ENCODE peak calls at places on chromosomes 2 and 18, in six cellular contexts. One of them, this sample, is unnamed.

GRCh38 chr2:164840458-164840929 is 1.1 kb downstream of the COBLL1 start:
- DNase-seq in sigmoid colon: peak; percentile 74
- DNase-seq in GM12892: no peak
- DNase-seq in GM12878: no peak
- DNase-seq in upper lobe of left lung: peak; percentile 77
- DNase-seq in HCT116: no peak
- DNase-seq in this sample: no peak

GRCh38 chr18:26091047-26091630 is 726 bp upstream of the SS18 start:
- DNase-seq in sigmoid colon: peak; percentile 88
- DNase-seq in upper lobe of left lung: peak; percentile 60
- DNase-seq in GM12892: no peak
- DNase-seq in HCT116: peak; percentile 58
- DNase-seq in GM12878: peak; percentile 51
- DNase-seq in this sample: no peak

GRCh38 chr2:226995625-226996041 is 159.8 kb downstream of the RHBDD1 start:
- DNase-seq in upper lobe of left lung: no peak
- DNase-seq in HCT116: peak; percentile 99
- DNase-seq in sigmoid colon: no peak
- DNase-seq in GM12892: no peak
- DNase-seq in GM12878: no peak
- DNase-seq in this sample: peak; percentile 40

GRCh38 chr2:235545369-235546150 is 51.7 kb downstream of the AGAP1 start:
- DNase-seq in sigmoid colon: peak; percentile 46
- DNase-seq in upper lobe of left lung: no peak
- DNase-seq in HCT116: no peak
- DNase-seq in GM12892: no peak
- DNase-seq in GM12878: no peak
- DNase-seq in this sample: no peak

GRCh38 chr2:227870710-227871374 is 589 bp upstream of the DAW1 start:
- DNase-seq in GM12878: no peak
- DNase-seq in GM12892: no peak
- DNase-seq in HCT116: no peak
- DNase-seq in upper lobe of left lung: no peak
- DNase-seq in sigmoid colon: no peak
- DNase-seq in this sample: no peak

GRCh38 chr2:25098558-25099486 is 56.9 kb downstream of the EFR3B start:
- DNase-seq in sigmoid colon: peak; percentile 83
- DNase-seq in HCT116: no peak
- DNase-seq in GM12878: no peak
- DNase-seq in GM12892: no peak
- DNase-seq in upper lobe of left lung: no peak
- DNase-seq in this sample: no peak

GRCh38 chr2:121043827-121044222 is 241.2 kb downstream of the TFCP2L1 start:
- DNase-seq in upper lobe of left lung: no peak
- DNase-seq in GM12892: no peak
- DNase-seq in GM12878: no peak
- DNase-seq in HCT116: no peak
- DNase-seq in sigmoid colon: no peak
- DNase-seq in this sample: no peak

GRCh38 chr2:33775306-33775705 is 176.2 kb upstream of the FAM98A start:
- DNase-seq in HCT116: no peak
- DNase-seq in sigmoid colon: no peak
- DNase-seq in GM12892: no peak
- DNase-seq in upper lobe of left lung: no peak
- DNase-seq in GM12878: no peak
- DNase-seq in this sample: no peak

GRCh38 chr18:10114727-10115463 is 201.1 kb downstream of the VAPA start:
- DNase-seq in sigmoid colon: no peak
- DNase-seq in GM12878: no peak
- DNase-seq in HCT116: no peak
- DNase-seq in GM12892: no peak
- DNase-seq in upper lobe of left lung: no peak
- DNase-seq in this sample: no peak

GRCh38 chr2:216366777-216367465 is 5.4 kb downstream of the MARCHF4 start:
- DNase-seq in sigmoid colon: no peak
- DNase-seq in GM12892: no peak
- DNase-seq in upper lobe of left lung: no peak
- DNase-seq in HCT116: no peak
- DNase-seq in GM12878: no peak
- DNase-seq in this sample: no peak

GRCh38 chr2:145597809-145598208 is 1077.9 kb upstream of the ZEB2 start:
- DNase-seq in sigmoid colon: no peak
- DNase-seq in GM12892: no peak
- DNase-seq in GM12878: no peak
- DNase-seq in upper lobe of left lung: no peak
- DNase-seq in HCT116: no peak
- DNase-seq in this sample: no peak

GRCh38 chr2:141994066-141994465 is 136.8 kb downstream of the LRP1B start:
- DNase-seq in upper lobe of left lung: no peak
- DNase-seq in HCT116: no peak
- DNase-seq in sigmoid colon: no peak
- DNase-seq in GM12892: no peak
- DNase-seq in GM12878: no peak
- DNase-seq in this sample: no peak

GRCh38 chr2:32856891-32857290 is 89.9 kb upstream of the LTBP1 start:
- DNase-seq in GM12892: no peak
- DNase-seq in sigmoid colon: no peak
- DNase-seq in HCT116: no peak
- DNase-seq in GM12878: no peak
- DNase-seq in upper lobe of left lung: no peak
- DNase-seq in this sample: no peak

GRCh38 chr2:190409616-190410015 is 1.5 kb downstream of the MFSD6 start:
- DNase-seq in HCT116: no peak
- DNase-seq in GM12878: no peak
- DNase-seq in upper lobe of left lung: no peak
- DNase-seq in sigmoid colon: no peak
- DNase-seq in GM12892: no peak
- DNase-seq in this sample: no peak

GRCh38 chr2:78992451-78992806 is 33.1 kb upstream of the REG3G start:
- DNase-seq in GM12892: no peak
- DNase-seq in HCT116: no peak
- DNase-seq in GM12878: no peak
- DNase-seq in upper lobe of left lung: no peak
- DNase-seq in sigmoid colon: no peak
- DNase-seq in this sample: no peak

GRCh38 chr2:33496150-33496549 is 19.7 kb downstream of the RASGRP3 start:
- DNase-seq in HCT116: no peak
- DNase-seq in sigmoid colon: no peak
- DNase-seq in upper lobe of left lung: no peak
- DNase-seq in GM12878: no peak
- DNase-seq in GM12892: no peak
- DNase-seq in this sample: no peak

GRCh38 chr2:189171956-189172609 is 7.5 kb downstream of the COL5A2 start:
- DNase-seq in GM12892: no peak
- DNase-seq in GM12878: no peak
- DNase-seq in upper lobe of left lung: no peak
- DNase-seq in sigmoid colon: no peak
- DNase-seq in HCT116: no peak
- DNase-seq in this sample: no peak

GRCh38 chr2:159065313-159065712 is 96.9 kb downstream of the TANC1 start:
- DNase-seq in GM12892: no peak
- DNase-seq in sigmoid colon: no peak
- DNase-seq in GM12878: no peak
- DNase-seq in HCT116: no peak
- DNase-seq in upper lobe of left lung: no peak
- DNase-seq in this sample: no peak

GRCh38 chr2:17753803-17754663 is at the start of the genes GEN1 and SMC6:
- DNase-seq in GM12878: peak; percentile 83
- DNase-seq in GM12892: peak; percentile 79
- DNase-seq in sigmoid colon: peak; percentile 93
- DNase-seq in upper lobe of left lung: peak; percentile 87
- DNase-seq in HCT116: peak; percentile 81
- DNase-seq in this sample: peak; percentile 77

GRCh38 chr2:228092056-228092455 is 89.4 kb downstream of the SPHKAP start:
- DNase-seq in HCT116: no peak
- DNase-seq in GM12878: no peak
- DNase-seq in GM12892: no peak
- DNase-seq in upper lobe of left lung: no peak
- DNase-seq in sigmoid colon: no peak
- DNase-seq in this sample: no peak

GRCh38 chr2:238162171-238162515 is 3.4 kb downstream of the ERFE start:
- DNase-seq in sigmoid colon: no peak
- DNase-seq in HCT116: no peak
- DNase-seq in GM12878: no peak
- DNase-seq in upper lobe of left lung: no peak
- DNase-seq in GM12892: no peak
- DNase-seq in this sample: no peak

DNA sequence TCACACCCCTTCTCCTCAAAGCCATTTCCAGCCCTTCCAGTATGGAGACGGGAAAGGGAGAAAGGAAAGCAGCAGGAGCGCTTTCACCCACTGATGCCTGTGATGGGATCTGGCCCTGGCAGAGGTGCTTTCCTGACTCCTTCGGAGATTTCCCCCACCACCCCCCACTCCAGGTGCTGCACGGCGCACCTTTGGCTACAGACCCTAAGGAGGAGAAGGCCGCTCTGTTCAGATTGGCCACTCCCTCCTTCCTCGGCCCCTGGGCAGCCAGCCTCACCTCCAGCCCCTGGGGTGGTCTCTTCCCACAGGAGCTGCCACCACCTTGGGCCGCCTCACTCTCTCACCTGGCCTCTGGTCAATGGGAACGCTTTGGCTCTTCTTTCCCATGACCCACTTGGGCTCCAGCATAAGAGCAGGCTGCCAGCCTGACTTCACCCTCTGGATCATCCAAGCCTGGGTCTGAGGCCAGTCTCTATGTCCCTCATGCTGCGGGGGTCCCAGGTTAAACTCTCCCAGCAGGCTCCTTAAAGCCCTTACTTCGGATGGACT is 18.4 kb upstream of the MAL start:
- DNase-seq in upper lobe of left lung: no peak
- DNase-seq in HCT116: no peak
- DNase-seq in GM12878: no peak
- DNase-seq in GM12892: no peak
- DNase-seq in sigmoid colon: no peak
- DNase-seq in this sample: no peak
- TF ChIP-seq POLR2AphosphoS5 in upper lobe of left lung: no peak
- TF ChIP-seq POLR2AphosphoS5 in HCT116: no peak
- TF ChIP-seq POLR2AphosphoS5 in GM12878: no peak
- TF ChIP-seq POLR2AphosphoS5 in GM12892: no peak
- TF ChIP-seq POLR2AphosphoS5 in sigmoid colon: no peak
- TF ChIP-seq POLR2AphosphoS5 in this sample: no peak

GRCh38 chr2:38572167-38572566 is 30.6 kb downstream of the HNRNPLL start:
- DNase-seq in GM12878: no peak
- DNase-seq in upper lobe of left lung: peak; percentile 28
- DNase-seq in GM12892: no peak
- DNase-seq in HCT116: no peak
- DNase-seq in sigmoid colon: no peak
- DNase-seq in this sample: no peak

GRCh38 chr2:38574278-38574677 is 28.4 kb downstream of the HNRNPLL start:
- DNase-seq in upper lobe of left lung: no peak
- DNase-seq in GM12878: no peak
- DNase-seq in sigmoid colon: no peak
- DNase-seq in GM12892: no peak
- DNase-seq in HCT116: no peak
- DNase-seq in this sample: no peak

GRCh38 chr2:38571186-38571585 is 31.5 kb downstream of the HNRNPLL start:
- DNase-seq in GM12892: no peak
- DNase-seq in HCT116: no peak
- DNase-seq in sigmoid colon: no peak
- DNase-seq in GM12878: no peak
- DNase-seq in upper lobe of left lung: no peak
- DNase-seq in this sample: no peak

GRCh38 chr2:38565333-38565732 is 37.4 kb downstream of the HNRNPLL start:
- DNase-seq in sigmoid colon: no peak
- DNase-seq in GM12878: no peak
- DNase-seq in GM12892: no peak
- DNase-seq in upper lobe of left lung: no peak
- DNase-seq in HCT116: no peak
- DNase-seq in this sample: no peak

DNA sequence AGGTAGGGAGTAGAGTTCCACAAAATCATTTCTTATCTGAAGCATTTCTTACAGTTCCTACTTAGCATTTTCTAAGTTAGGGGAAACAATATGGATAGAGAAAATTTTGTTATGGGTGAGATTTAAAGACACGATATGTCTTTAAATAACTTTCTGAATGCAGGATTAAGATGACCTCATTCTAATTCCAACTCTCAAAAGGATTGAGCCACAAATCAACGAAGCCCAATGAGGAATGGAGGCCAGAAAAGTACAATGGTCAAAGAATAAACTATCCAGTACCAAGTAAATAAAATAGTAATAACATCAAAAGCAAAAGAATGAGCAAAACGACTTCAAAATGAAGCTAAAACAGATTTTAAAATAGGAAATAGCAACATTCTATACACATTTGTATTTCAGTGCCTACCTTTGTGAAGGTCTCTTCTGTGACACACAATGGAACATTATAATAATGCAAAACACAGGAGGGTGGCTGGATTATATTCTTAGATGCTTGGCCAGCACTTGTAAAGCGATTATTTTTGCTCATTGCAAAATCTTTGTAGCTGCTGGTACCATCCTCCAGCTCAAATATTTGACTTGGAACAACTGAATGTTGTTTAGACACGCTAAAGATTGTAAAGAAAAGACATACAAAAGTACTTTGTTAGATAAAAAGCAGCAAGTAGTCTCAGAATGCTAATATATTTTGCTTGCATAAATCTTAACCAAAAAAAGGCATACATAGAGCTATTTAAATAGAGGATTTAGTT is 33.8 kb downstream of the HNRNPLL start:
- DNase-seq in HCT116: no peak
- DNase-seq in GM12892: no peak
- DNase-seq in upper lobe of left lung: no peak
- DNase-seq in GM12878: no peak
- DNase-seq in sigmoid colon: no peak
- DNase-seq in this sample: no peak
- TF ChIP-seq POLR2AphosphoS5 in HCT116: no peak
- TF ChIP-seq POLR2AphosphoS5 in GM12892: no peak
- TF ChIP-seq POLR2AphosphoS5 in upper lobe of left lung: no peak
- TF ChIP-seq POLR2AphosphoS5 in GM12878: no peak
- TF ChIP-seq POLR2AphosphoS5 in sigmoid colon: no peak
- TF ChIP-seq POLR2AphosphoS5 in this sample: no peak

DNA sequence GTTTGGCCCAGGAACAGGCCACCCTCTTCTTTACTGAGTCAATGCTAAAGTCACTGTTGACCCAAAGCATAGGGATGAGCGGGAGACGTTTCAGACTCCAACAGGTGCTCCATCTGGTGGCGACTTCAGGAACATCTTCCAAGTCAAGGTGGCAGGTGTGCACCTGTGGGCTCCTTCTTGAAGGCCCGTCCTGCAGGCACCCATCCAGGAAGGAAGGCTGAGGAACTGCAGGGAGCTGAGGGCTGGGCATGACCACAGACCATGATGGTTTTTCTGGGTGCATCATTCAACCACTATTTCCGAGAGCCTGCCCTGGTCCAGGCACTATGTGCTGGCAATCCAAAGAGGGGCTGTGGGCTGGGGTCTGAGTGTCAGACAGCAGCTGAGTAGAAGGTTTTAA is 142.8 kb downstream of the NDUFA10 start:
- DNase-seq in sigmoid colon: no peak
- DNase-seq in HCT116: peak; percentile 55
- DNase-seq in GM12892: no peak
- DNase-seq in upper lobe of left lung: peak; percentile 57
- DNase-seq in GM12878: no peak
- DNase-seq in this sample: peak; percentile 77
- TF ChIP-seq POLR2AphosphoS5 in sigmoid colon: no peak
- TF ChIP-seq POLR2AphosphoS5 in HCT116: no peak
- TF ChIP-seq POLR2AphosphoS5 in GM12892: no peak
- TF ChIP-seq POLR2AphosphoS5 in upper lobe of left lung: no peak
- TF ChIP-seq POLR2AphosphoS5 in GM12878: no peak
- TF ChIP-seq POLR2AphosphoS5 in this sample: no peak

GRCh38 chr18:41529093-41529492 is 425.9 kb upstream of the PIK3C3 start:
- DNase-seq in GM12892: no peak
- DNase-seq in GM12878: no peak
- DNase-seq in sigmoid colon: no peak
- DNase-seq in upper lobe of left lung: no peak
- DNase-seq in HCT116: no peak
- DNase-seq in this sample: no peak
- TF ChIP-seq POLR2AphosphoS5 in GM12892: no peak
- TF ChIP-seq POLR2AphosphoS5 in GM12878: no peak
- TF ChIP-seq POLR2AphosphoS5 in sigmoid colon: no peak
- TF ChIP-seq POLR2AphosphoS5 in upper lobe of left lung: no peak
- TF ChIP-seq POLR2AphosphoS5 in HCT116: no peak
- TF ChIP-seq POLR2AphosphoS5 in this sample: no peak

This sample was measured in breast epithelium.